ENCODE peak calls at places on chromosomes 2 and 18, in nine cellular contexts. Q is neuronal stem cell; X is CD4-positive, CD25-positive, alpha-beta regulatory T cell; L is mammary epithelial cell; M is lower lobe of right lung; W is Peyer's patch; N is heart left ventricle; B is astrocyte of the cerebellum; I is HFF-Myc. Z is an unnamed sample.

GRCh38 chr2:53252115-53252514 is 515.5 kb upstream of the CHAC2 start:
- DNase-seq in Q (no peak), X (no peak), L (no peak), M (no peak), W (no peak), N (no peak), B (no peak), I (no peak), Z (no peak)

GRCh38 chr2:20526666-20527065 is 79.8 kb downstream of the RHOB start:
- DNase-seq in Q (no peak), X (no peak), L (no peak), M (no peak), W (no peak), N (no peak), B (no peak), I (no peak), Z (no peak)

GRCh38 chr18:10442551-10442971 is 11.9 kb upstream of the APCDD1 start:
- DNase-seq in Q (no peak), X (no peak), L (no peak), M (no peak), W (no peak), N (no peak), B (no peak), I (no peak), Z (no peak)

GRCh38 chr2:40451926-40452605 is at the start of gene SLC8A1:
- DNase-seq in Q (peak), X (no peak), L (peak), M (peak), W (peak), N (peak), B (no peak), I (no peak), Z (no peak)

GRCh38 chr2:61255580-61256437 is 93.8 kb downstream of the C2orf74 start:
- DNase-seq in Q (no peak), X (no peak), L (peak), M (no peak), W (no peak), N (no peak), B (no peak), I (peak), Z (peak)

GRCh38 chr18:26617151-26617554 is 68.8 kb upstream of the KCTD1 start:
- DNase-seq in Q (no peak), X (no peak), L (peak), M (no peak), W (no peak), N (no peak), B (peak), I (peak), Z (peak)

GRCh38 chr2:73925033-73925704 is 1.5 kb upstream of the DGUOK start:
- DNase-seq in Q (no peak), X (no peak), L (no peak), M (no peak), W (no peak), N (no peak), B (no peak), I (no peak), Z (no peak)

GRCh38 chr2:233650981-233651380 is 14.7 kb downstream of the UGT1A10 start:
- DNase-seq in Q (no peak), X (no peak), L (peak), M (no peak), W (no peak), N (no peak), B (no peak), I (no peak), Z (no peak)

GRCh38 chr2:7497223-7497622 is 580.0 kb downstream of the RNF144A start:
- DNase-seq in Q (no peak), X (no peak), L (no peak), M (no peak), W (no peak), N (no peak), B (no peak), I (no peak), Z (no peak)

GRCh38 chr2:67456441-67456840 is 59.3 kb downstream of the ETAA1 start:
- DNase-seq in Q (no peak), X (no peak), L (no peak), M (no peak), W (no peak), N (no peak), B (no peak), I (no peak), Z (no peak)

GRCh38 chr2:216713691-216714411 is 18.5 kb upstream of the IGFBP5 start:
- DNase-seq in Q (no peak), X (no peak), L (peak), M (no peak), W (no peak), N (peak), B (peak), I (peak), Z (peak)

GRCh38 chr2:96296925-96297324 is 8.4 kb downstream of the SNRNP200 start:
- DNase-seq in Q (no peak), X (no peak), L (no peak), M (no peak), W (no peak), N (no peak), B (no peak), I (no peak), Z (no peak)

GRCh38 chr2:68185541-68186164 is 28.0 kb downstream of the PNO1 start:
- DNase-seq in Q (peak), X (peak), L (peak), M (peak), W (peak), N (peak), B (peak), I (peak), Z (no peak)

GRCh38 chr2:109614715-109615636 is 812 bp downstream of the SOWAHC start:
- DNase-seq in Q (peak), X (no peak), L (peak), M (peak), W (peak), N (peak), B (no peak), I (no peak), Z (no peak)

GRCh38 chr2:229169751-229170150 is 101.3 kb downstream of the PID1 start:
- DNase-seq in Q (no peak), X (no peak), L (no peak), M (no peak), W (no peak), N (no peak), B (no peak), I (no peak), Z (no peak)

GRCh38 chr18:6056171-6056932 is 161.0 kb upstream of the TMEM200C start:
- DNase-seq in Q (peak), X (no peak), L (no peak), M (no peak), W (no peak), N (no peak), B (peak), I (peak), Z (peak)

GRCh38 chr2:11855120-11855760 is 108.8 kb downstream of the LPIN1 start:
- DNase-seq in Q (no peak), X (no peak), L (no peak), M (no peak), W (no peak), N (no peak), B (no peak), I (no peak), Z (no peak)

GRCh38 chr18:73544032-73544431 is 603.6 kb downstream of the FBXO15 start:
- DNase-seq in Q (no peak), X (no peak), L (no peak), M (no peak), W (no peak), N (no peak), B (no peak), I (no peak), Z (no peak)

DNA sequence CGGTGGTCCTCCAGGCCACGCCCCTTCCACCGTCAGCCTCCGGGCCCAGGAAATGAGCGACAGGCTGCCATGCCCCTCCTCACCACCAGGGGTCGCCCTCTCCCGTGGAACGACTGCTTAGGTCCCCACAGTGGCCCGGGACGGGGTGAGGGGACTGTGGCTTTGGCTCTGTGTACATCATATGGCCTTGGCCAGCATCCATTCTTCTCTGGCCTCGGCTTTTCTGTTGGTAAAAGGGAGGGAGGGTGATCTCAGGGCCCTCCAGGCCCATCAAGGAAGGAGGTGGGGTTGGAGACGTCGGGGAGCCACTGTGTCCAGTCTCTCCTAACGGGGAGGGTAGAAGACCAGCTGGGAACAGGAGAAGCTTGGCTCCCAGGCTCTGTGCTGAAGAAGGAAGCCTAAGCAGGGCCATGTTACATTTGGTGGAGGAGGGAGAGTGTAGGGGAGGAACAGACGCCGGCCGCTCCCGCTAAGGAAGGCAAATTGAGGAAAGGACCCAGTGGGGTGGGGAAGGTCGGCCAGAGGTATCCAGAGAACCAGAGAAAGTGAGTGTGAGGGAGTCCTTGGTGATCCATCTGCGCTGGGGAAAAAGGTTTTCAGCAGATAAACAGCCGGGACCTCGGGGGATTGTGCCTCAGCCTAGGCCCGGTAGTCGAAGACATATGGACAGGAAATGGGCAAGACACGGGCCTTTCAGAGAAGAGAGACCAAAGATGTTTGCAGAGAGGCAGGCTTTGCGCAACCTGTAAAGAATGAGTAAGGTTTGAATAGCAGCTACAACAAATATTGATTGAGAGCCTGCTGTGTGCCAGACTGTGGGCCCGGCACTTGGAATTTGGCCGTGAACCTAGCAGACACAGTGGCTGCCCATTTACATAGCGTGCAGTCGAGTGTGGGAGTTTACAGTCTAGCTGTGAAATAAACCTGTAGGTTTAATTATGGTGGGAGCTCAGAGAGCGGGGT is 2.5 kb downstream of the SH2D6 start:
- DNase-seq in Q (peak), X (peak), L (no peak), M (peak), W (peak), N (peak), B (peak), I (peak), Z (no peak)
- H3K4me3 ChIP-seq in Q (no peak), X (no peak), L (no peak), M (peak), W (peak), N (peak), B (no peak), I (no peak), Z (no peak)

GRCh38 chr2:72893594-72894319 is 6.5 kb downstream of the SPR start:
- DNase-seq in Q (no peak), X (no peak), L (peak), M (no peak), W (peak), N (no peak), B (peak), I (no peak), Z (no peak)

GRCh38 chr2:72896446-72896845 is 9.2 kb downstream of the SPR start:
- DNase-seq in Q (no peak), X (no peak), L (no peak), M (no peak), W (no peak), N (no peak), B (no peak), I (no peak), Z (no peak)

GRCh38 chr2:72895759-72896281 is 8.6 kb downstream of the SPR start:
- DNase-seq in Q (no peak), X (no peak), L (no peak), M (peak), W (peak), N (peak), B (no peak), I (no peak), Z (no peak)

GRCh38 chr2:72894466-72894865 is 7.3 kb downstream of the SPR start:
- DNase-seq in Q (no peak), X (no peak), L (peak), M (no peak), W (no peak), N (no peak), B (no peak), I (no peak), Z (no peak)

DNA sequence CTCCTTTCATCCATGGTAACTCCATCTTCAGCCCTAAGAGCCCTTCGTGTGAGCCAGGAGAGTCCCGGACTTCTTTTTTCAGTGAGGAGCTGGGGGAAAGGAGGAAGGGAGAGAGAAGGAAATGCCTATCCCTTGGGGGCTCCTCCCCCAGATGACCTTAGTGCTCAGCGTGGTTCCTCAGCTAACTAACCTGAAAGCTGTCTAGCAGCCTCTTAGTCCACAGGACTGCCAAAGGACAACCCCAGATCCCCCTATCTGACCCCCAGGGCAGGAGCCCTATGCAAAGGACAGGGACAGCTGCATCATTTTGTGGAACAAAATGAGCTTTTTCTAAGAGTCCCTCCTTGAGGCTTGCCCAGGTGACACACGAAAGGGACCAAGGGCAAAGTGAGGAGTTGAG is 7.9 kb downstream of the SPR start:
- DNase-seq in Q (no peak), X (no peak), L (no peak), M (no peak), W (no peak), N (no peak), B (no peak), I (no peak), Z (no peak)
- H3K4me3 ChIP-seq in Q (no peak), X (no peak), L (no peak), M (no peak), W (peak), N (no peak), B (no peak), I (no peak), Z (no peak)

GRCh38 chr2:136116111-136116812 is 1.7 kb downstream of the CXCR4 start:
- DNase-seq in Q (peak), X (peak), L (no peak), M (peak), W (no peak), N (peak), B (no peak), I (no peak), Z (no peak)
- H3K4me3 ChIP-seq in Q (peak), X (peak), L (no peak), M (peak), W (peak), N (peak), B (peak), I (no peak), Z (peak)

GRCh38 chr2:178484245-178485041 is 4.2 kb downstream of the PLEKHA3 start:
- DNase-seq in Q (no peak), X (no peak), L (no peak), M (no peak), W (no peak), N (peak), B (no peak), I (no peak), Z (no peak)
- H3K4me3 ChIP-seq in Q (no peak), X (no peak), L (no peak), M (no peak), W (no peak), N (no peak), B (no peak), I (no peak), Z (no peak)

DNA sequence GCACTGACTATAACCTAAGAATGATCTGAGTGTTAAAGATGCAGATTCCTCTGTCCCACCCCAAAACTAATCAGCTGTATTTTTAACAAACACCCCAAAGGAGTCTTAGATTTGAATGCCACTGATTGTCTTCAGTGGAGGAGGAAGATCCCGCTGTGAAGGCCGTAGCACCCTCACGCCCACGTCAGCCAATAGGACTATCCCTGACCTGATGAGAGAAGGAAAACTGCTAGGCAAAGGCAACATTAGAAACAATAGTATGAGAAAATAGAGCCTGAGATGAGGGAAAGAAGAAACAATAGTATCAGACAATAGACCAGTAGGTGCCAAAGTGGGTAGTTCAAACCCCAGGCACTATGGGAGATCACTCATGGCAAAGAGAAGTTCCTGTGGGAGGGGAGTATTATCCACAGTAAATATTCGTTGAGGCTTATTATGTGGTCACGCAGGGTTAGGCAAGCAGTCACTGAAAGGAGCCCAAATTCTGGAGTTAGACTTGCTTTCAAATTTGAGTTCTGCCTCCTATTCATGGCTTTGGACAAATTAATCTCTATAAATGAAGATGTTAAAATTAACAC is 2.8 kb downstream of the PCBP1 start:
- DNase-seq in Q (no peak), X (no peak), L (no peak), M (no peak), W (peak), N (no peak), B (no peak), I (no peak), Z (no peak)
- H3K4me3 ChIP-seq in Q (no peak), X (peak), L (no peak), M (peak), W (peak), N (peak), B (peak), I (peak), Z (peak)

GRCh38 chr2:10515887-10516286 is 67.8 kb upstream of the ODC1 start:
- DNase-seq in Q (no peak), X (no peak), L (no peak), M (no peak), W (no peak), N (no peak), B (no peak), I (no peak), Z (no peak)
- H3K4me3 ChIP-seq in Q (no peak), X (no peak), L (no peak), M (no peak), W (no peak), N (no peak), B (no peak), I (no peak), Z (no peak)

DNA sequence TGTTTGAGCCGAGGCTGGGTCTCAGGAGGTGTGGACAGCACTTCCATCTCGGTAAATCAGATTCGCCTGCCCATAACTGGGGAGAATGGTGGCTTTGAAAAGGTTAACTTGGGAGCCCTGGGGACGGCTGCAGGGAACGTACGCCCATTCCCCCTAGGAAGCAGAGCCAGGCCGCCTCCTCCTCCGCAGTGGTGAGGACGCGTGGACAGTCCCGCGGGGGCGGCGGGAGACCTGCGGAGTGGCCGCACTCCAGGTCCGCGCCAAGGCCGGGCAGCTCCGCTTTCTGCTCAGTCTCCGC is 845 bp upstream of the MYCN start:
- DNase-seq in Q (no peak), X (no peak), L (peak), M (peak), W (no peak), N (peak), B (no peak), I (no peak), Z (no peak)
- H3K4me3 ChIP-seq in Q (peak), X (no peak), L (no peak), M (peak), W (peak), N (peak), B (peak), I (no peak), Z (peak)

GRCh38 chr2:134231965-134232340 is 21.9 kb upstream of the MGAT5 start:
- DNase-seq in Q (no peak), X (no peak), L (peak), M (no peak), W (no peak), N (no peak), B (no peak), I (no peak), Z (no peak)
- H3K4me3 ChIP-seq in Q (no peak), X (peak), L (no peak), M (no peak), W (no peak), N (no peak), B (no peak), I (no peak), Z (no peak)

DNA sequence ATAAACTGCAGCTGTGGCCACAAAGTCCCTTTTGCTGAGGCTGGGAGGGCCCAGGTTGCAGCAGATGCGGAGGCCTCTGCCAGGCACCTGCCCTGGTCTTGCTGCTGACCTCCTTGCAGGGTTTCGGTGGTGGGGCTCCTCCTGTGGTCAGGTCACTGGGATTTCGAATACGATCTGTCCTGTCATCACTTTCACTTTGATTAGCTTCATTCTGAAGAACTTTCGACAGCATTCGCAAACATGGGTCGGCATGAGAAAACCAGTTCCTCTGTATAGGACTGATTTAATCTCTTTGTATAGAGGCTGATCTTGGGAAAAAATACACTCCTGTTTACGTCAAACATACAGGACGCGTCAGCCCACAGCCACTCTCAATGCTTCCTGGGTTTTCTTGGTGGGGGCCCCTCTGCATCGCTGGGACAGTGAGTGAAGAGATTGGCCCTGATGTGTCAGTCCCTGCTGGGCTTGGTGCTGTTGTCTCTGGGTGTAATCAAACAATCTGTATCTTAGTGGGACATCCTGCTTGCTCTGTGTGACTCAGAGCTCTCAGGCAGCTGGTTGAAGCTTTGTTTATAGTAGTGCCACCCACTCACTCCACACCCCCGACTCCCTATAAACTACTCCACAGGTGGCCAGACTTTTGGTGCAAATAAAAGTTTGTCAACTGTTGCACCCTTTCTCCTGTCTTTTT is 209.4 kb upstream of the CXCR4 start:
- DNase-seq in Q (no peak), X (peak), L (no peak), M (no peak), W (no peak), N (no peak), B (no peak), I (peak), Z (no peak)
- H3K4me3 ChIP-seq in Q (no peak), X (peak), L (no peak), M (peak), W (no peak), N (no peak), B (no peak), I (no peak), Z (no peak)

GRCh38 chr18:22174341-22175148 is 5.2 kb downstream of the GATA6 start:
- DNase-seq in Q (no peak), X (no peak), L (no peak), M (no peak), W (no peak), N (peak), B (no peak), I (no peak), Z (no peak)

GRCh38 chr18:22177496-22177866 is 8.1 kb downstream of the GATA6 start:
- DNase-seq in Q (no peak), X (no peak), L (no peak), M (no peak), W (no peak), N (no peak), B (no peak), I (no peak), Z (no peak)

GRCh38 chr18:22176622-22177495 is 7.5 kb downstream of the GATA6 start:
- DNase-seq in Q (no peak), X (no peak), L (no peak), M (peak), W (peak), N (no peak), B (no peak), I (no peak), Z (no peak)

GRCh38 chr18:22175326-22175725 is 5.9 kb downstream of the GATA6 start:
- DNase-seq in Q (no peak), X (no peak), L (no peak), M (no peak), W (no peak), N (no peak), B (no peak), I (no peak), Z (no peak)

DNA sequence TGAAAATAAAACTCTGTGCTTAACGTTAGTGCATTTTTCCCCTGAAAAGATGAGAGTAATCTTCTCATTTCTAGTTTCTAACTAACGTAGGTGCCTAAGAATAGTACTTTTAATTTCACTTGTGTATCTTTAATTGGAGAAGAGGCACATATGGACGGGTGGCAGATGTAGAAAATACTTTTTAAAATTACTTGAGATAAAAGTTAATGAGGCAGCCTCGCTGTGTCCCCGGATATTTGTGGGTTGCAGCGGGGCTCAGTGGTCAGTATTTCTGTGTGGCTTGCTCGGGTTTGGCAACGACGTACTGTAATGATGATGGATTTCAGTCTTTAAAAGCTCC is 6.9 kb downstream of the GATA6 start:
- DNase-seq in Q (no peak), X (no peak), L (no peak), M (no peak), W (no peak), N (no peak), B (no peak), I (no peak), Z (no peak)
- H3K4me3 ChIP-seq in Q (no peak), X (no peak), L (no peak), M (peak), W (peak), N (peak), B (peak), I (no peak), Z (no peak)